ENCODE peak calls at places on chromosomes 2 and 18, in eight cellular contexts. L is GM23338, R is HCT116, E is IMR-90, G is coronary artery, H is suprapubic skin, J is H9, O is type B pancreatic cell. D is an unnamed sample.

GRCh38 chr2:20487030-20487391 is 40.1 kb downstream of the RHOB start:
- DNase-seq in L (no peak), R (no peak), E (no peak), G (peak), H (no peak), J (no peak), O (no peak), D (no peak)

GRCh38 chr18:10523544-10523943 is 2.3 kb upstream of the NAPG start:
- DNase-seq in L (peak), R (no peak), E (no peak), G (no peak), H (no peak), J (peak), O (no peak), D (no peak)

GRCh38 chr2:164014068-164014577 is 278.3 kb upstream of the FIGN start:
- DNase-seq in L (peak), R (no peak), E (no peak), G (no peak), H (no peak), J (no peak), O (no peak), D (no peak)

GRCh38 chr2:240998706-240999000 is 235 bp downstream of the SNED1 start:
- DNase-seq in L (no peak), R (no peak), E (no peak), G (no peak), H (no peak), J (no peak), O (peak), D (no peak)

GRCh38 chr2:96815326-96816126 is 542 bp upstream of the CNNM3 start:
- DNase-seq in L (peak), R (no peak), E (peak), G (no peak), H (no peak), J (no peak), O (no peak), D (peak)

GRCh38 chr18:68826111-68826510 is 28.2 kb downstream of the CCDC102B start:
- DNase-seq in L (no peak), R (no peak), E (no peak), G (no peak), H (no peak), J (no peak), O (no peak), D (no peak)

GRCh38 chr2:69683170-69683971 is 39.8 kb upstream of the AAK1 start:
- DNase-seq in L (no peak), R (no peak), E (peak), G (no peak), H (no peak), J (no peak), O (no peak), D (no peak)

GRCh38 chr2:75539955-75540716 is 20.6 kb downstream of the EVA1A start:
- DNase-seq in L (no peak), R (no peak), E (no peak), G (no peak), H (no peak), J (no peak), O (no peak), D (no peak)

GRCh38 chr2:219250044-219250781 is 2.8 kb upstream of the TUBA4B start:
- DNase-seq in L (no peak), R (no peak), E (peak), G (no peak), H (no peak), J (no peak), O (no peak), D (no peak)

GRCh38 chr18:10051877-10052631 is 138.2 kb downstream of the VAPA start:
- DNase-seq in L (no peak), R (no peak), E (peak), G (no peak), H (no peak), J (no peak), O (no peak), D (no peak)

GRCh38 chr18:43170586-43170985 is 55.1 kb upstream of the RIT2 start:
- DNase-seq in L (peak), R (no peak), E (no peak), G (no peak), H (no peak), J (peak), O (no peak), D (no peak)

GRCh38 chr2:117618607-117619006 is 195.9 kb upstream of the DDX18 start:
- DNase-seq in L (peak), R (no peak), E (no peak), G (no peak), H (no peak), J (no peak), O (no peak), D (no peak)

GRCh38 chr2:166070231-166070630 is 57.6 kb downstream of the SCN1A start:
- DNase-seq in L (no peak), R (no peak), E (no peak), G (no peak), H (no peak), J (no peak), O (no peak), D (no peak)

GRCh38 chr18:58529714-58530354 is 99.1 kb downstream of the ALPK2 start:
- DNase-seq in L (peak), R (peak), E (peak), G (no peak), H (no peak), J (peak), O (no peak), D (peak)

GRCh38 chr18:12944724-12945123 is 3.1 kb upstream of the SEH1L start:
- DNase-seq in L (no peak), R (no peak), E (no peak), G (peak), H (no peak), J (no peak), O (no peak), D (no peak)

GRCh38 chr2:125227843-125228392 is 1202.8 kb downstream of the CNTNAP5 start:
- DNase-seq in L (peak), R (no peak), E (no peak), G (no peak), H (no peak), J (no peak), O (no peak), D (no peak)

GRCh38 chr2:59589881-59590280 is 963.6 kb downstream of the BCL11A start:
- DNase-seq in L (no peak), R (no peak), E (no peak), G (no peak), H (no peak), J (no peak), O (no peak), D (no peak)

GRCh38 chr2:54519841-54520459 is 63.8 kb downstream of the SPTBN1 start:
- DNase-seq in L (no peak), R (no peak), E (no peak), G (no peak), H (no peak), J (no peak), O (no peak), D (no peak)

GRCh38 chr18:54712315-54712714 is 116.0 kb upstream of the RAB27B start:
- DNase-seq in L (no peak), R (no peak), E (peak), G (no peak), H (no peak), J (no peak), O (no peak), D (no peak)

GRCh38 chr18:63951302-63951705 is 2.2 kb downstream of the HMSD start:
- DNase-seq in L (no peak), R (no peak), E (peak), G (no peak), H (no peak), J (no peak), O (no peak), D (peak)

GRCh38 chr2:61135510-61135909 is 26.5 kb upstream of the C2orf74 start:
- DNase-seq in L (peak), R (peak), E (peak), G (no peak), H (no peak), J (no peak), O (no peak), D (no peak)

GRCh38 chr2:150165988-150166965 is 321.2 kb downstream of the RND3 start:
- DNase-seq in L (no peak), R (no peak), E (no peak), G (no peak), H (no peak), J (no peak), O (no peak), D (no peak)

GRCh38 chr2:112634153-112634873 is 11.4 kb upstream of the SLC20A1 start:
- DNase-seq in L (no peak), R (no peak), E (no peak), G (no peak), H (no peak), J (no peak), O (peak), D (peak)

GRCh38 chr2:60882971-60883753 is 1.8 kb downstream of the REL start:
- DNase-seq in L (peak), R (no peak), E (peak), G (no peak), H (no peak), J (no peak), O (no peak), D (peak)

GRCh38 chr2:5689790-5690189 is 2.4 kb upstream of the SOX11 start:
- DNase-seq in L (no peak), R (no peak), E (no peak), G (no peak), H (no peak), J (no peak), O (no peak), D (no peak)

GRCh38 chr2:230685165-230685560 is 27.5 kb upstream of the CAB39 start:
- DNase-seq in L (no peak), R (no peak), E (no peak), G (no peak), H (no peak), J (no peak), O (no peak), D (no peak)

GRCh38 chr2:156703628-156704027 is 267.4 kb downstream of the GPD2 start:
- DNase-seq in L (no peak), R (no peak), E (no peak), G (no peak), H (no peak), J (no peak), O (no peak), D (no peak)

GRCh38 chr2:74588664-74589063 is 34.1 kb downstream of the DOK1 start:
- DNase-seq in L (no peak), R (no peak), E (no peak), G (no peak), H (no peak), J (no peak), O (no peak), D (no peak)

GRCh38 chr2:235255716-235256115 is 238.1 kb upstream of the AGAP1 start:
- DNase-seq in L (no peak), R (no peak), E (no peak), G (no peak), H (no peak), J (no peak), O (no peak), D (no peak)

GRCh38 chr2:69937968-69938367 is 23.1 kb downstream of the MXD1 start:
- DNase-seq in L (no peak), R (no peak), E (no peak), G (no peak), H (no peak), J (no peak), O (no peak), D (no peak)

GRCh38 chr2:60553496-60553991 is at the start of gene BCL11A:
- DNase-seq in L (peak), R (peak), E (peak), G (no peak), H (peak), J (peak), O (no peak), D (peak)

GRCh38 chr18:3180325-3180724 is 39.4 kb downstream of the MYOM1 start:
- DNase-seq in L (peak), R (no peak), E (peak), G (no peak), H (no peak), J (no peak), O (no peak), D (no peak)

GRCh38 chr2:140247451-140248205 is 1467.4 kb upstream of the NXPH2 start:
- DNase-seq in L (no peak), R (no peak), E (no peak), G (no peak), H (no peak), J (no peak), O (no peak), D (no peak)

GRCh38 chr18:24704921-24705620 is 244.6 kb downstream of the HRH4 start:
- DNase-seq in L (no peak), R (no peak), E (peak), G (no peak), H (no peak), J (no peak), O (no peak), D (no peak)

GRCh38 chr18:40234217-40234616 is 1720.8 kb upstream of the PIK3C3 start:
- DNase-seq in L (no peak), R (no peak), E (no peak), G (no peak), H (no peak), J (no peak), O (no peak), D (no peak)

GRCh38 chr2:171160630-171161424 is at the start of gene TLK1:
- DNase-seq in L (peak), R (peak), E (peak), G (peak), H (peak), J (peak), O (peak), D (peak)
- TF ChIP-seq CTCF in L (no peak), R (no peak), E (peak), G (no peak), H (no peak), J (no peak), O (peak), D (peak)

GRCh38 chr2:143433158-143433557 is 303.9 kb downstream of the ARHGAP15 start:
- DNase-seq in L (peak), R (no peak), E (peak), G (no peak), H (no peak), J (no peak), O (no peak), D (no peak)
- TF ChIP-seq CTCF in L (no peak), R (no peak), E (peak), G (no peak), H (no peak), J (peak), O (peak), D (no peak)

DNA sequence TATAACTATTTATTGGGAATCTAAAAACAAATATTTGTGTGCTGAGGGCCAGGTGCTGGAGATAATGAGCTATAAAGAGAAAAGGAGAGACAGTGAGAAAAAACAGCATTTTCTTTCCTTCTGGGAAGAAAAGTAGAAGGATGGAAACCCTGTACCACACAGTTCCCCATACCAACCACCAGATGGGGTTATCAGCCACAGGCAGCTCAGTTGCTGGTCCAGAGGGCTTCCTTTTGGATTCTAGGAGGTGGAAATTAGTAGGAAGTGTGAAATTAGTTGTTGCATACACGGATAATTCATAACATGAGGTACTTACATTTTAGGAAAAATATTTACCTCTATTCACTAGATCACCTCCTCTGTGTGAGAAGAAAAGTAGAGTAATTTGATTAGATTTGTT is 237.0 kb upstream of the FOSL2 start:
- DNase-seq in L (peak), R (peak), E (no peak), G (no peak), H (no peak), J (no peak), O (no peak), D (no peak)
- TF ChIP-seq CTCF in L (peak), R (peak), E (peak), G (no peak), H (peak), J (peak), O (peak), D (no peak)

DNA sequence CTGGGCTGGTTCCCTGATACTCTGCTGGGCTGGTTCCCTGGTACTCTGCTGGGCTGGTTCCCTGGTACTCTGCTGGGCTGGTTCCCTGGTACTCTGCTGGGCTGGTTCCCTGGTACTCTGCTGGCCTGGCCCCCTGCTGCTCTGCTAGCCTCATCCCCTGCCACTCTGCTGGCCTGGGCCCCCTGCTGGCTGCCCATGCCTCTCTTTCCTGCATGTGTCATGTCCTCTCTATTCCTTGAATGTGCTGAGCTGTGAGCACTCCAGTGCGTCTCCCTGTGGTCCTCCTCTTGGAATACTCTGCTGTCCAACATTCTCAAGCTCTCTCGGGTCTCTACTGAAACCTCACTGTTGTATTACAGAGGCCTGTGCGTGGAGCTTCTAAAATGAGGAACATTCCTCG is 216.3 kb downstream of the RNF144A start:
- DNase-seq in L (peak), R (no peak), E (no peak), G (no peak), H (no peak), J (peak), O (no peak), D (no peak)
- TF ChIP-seq CTCF in L (no peak), R (peak), E (no peak), G (no peak), H (no peak), J (no peak), O (no peak), D (no peak)

GRCh38 chr2:24836206-24836605 is 43.0 kb downstream of the CENPO start:
- DNase-seq in L (no peak), R (no peak), E (no peak), G (no peak), H (no peak), J (no peak), O (no peak), D (no peak)
- TF ChIP-seq CTCF in L (no peak), R (no peak), E (no peak), G (no peak), H (no peak), J (no peak), O (no peak), D (no peak)

GRCh38 chr2:133884739-133885381 is 316.6 kb upstream of the NCKAP5 start:
- DNase-seq in L (peak), R (no peak), E (peak), G (no peak), H (no peak), J (no peak), O (no peak), D (peak)
- TF ChIP-seq CTCF in L (peak), R (peak), E (peak), G (no peak), H (no peak), J (peak), O (peak), D (no peak)

GRCh38 chr2:122194546-122194945 is 439.1 kb downstream of the TSN start:
- DNase-seq in L (no peak), R (no peak), E (no peak), G (no peak), H (no peak), J (no peak), O (no peak), D (no peak)

GRCh38 chr2:122193622-122194021 is 438.2 kb downstream of the TSN start:
- DNase-seq in L (no peak), R (no peak), E (peak), G (no peak), H (no peak), J (no peak), O (no peak), D (no peak)

GRCh38 chr2:122186761-122187222 is 431.3 kb downstream of the TSN start:
- DNase-seq in L (no peak), R (no peak), E (no peak), G (no peak), H (no peak), J (no peak), O (no peak), D (no peak)

GRCh38 chr2:122191331-122191730 is 435.9 kb downstream of the TSN start:
- DNase-seq in L (peak), R (peak), E (no peak), G (no peak), H (no peak), J (peak), O (no peak), D (peak)
- TF ChIP-seq CTCF in L (peak), R (peak), E (no peak), G (no peak), H (peak), J (peak), O (peak), D (no peak)

GRCh38 chr2:153478289-153479261 is at the start of gene RPRM:
- DNase-seq in L (peak), R (peak), E (peak), G (no peak), H (peak), J (peak), O (peak), D (peak)
- TF ChIP-seq CTCF in L (peak), R (peak), E (peak), G (peak), H (peak), J (peak), O (peak), D (peak)